ENCODE peak calls at places on chromosomes 12 and 14, in eight cellular contexts. M is tibial nerve, G is gastrocnemius medialis, C is stomach, J is testis, P is suprapubic skin, T is prostate gland, Z is transverse colon. I is an unnamed sample.

GRCh38 chr14:76446486-76446885 is 70.5 kb downstream of the ESRRB start:
- DNase-seq in T (no peak), C (no peak), J (no peak), Z (no peak), G (no peak), M (no peak), P (no peak), I (no peak)

GRCh38 chr12:105278043-105278697 is 42.2 kb upstream of the APPL2 start:
- DNase-seq in T (no peak), C (peak; percentile 31), J (peak; percentile 85), M (no peak), Z (no peak), P (no peak), G (no peak), I (peak; percentile 79)

GRCh38 chr12:15772405-15773018 is 16.7 kb downstream of the EPS8 start:
- DNase-seq in C (no peak), J (no peak), Z (no peak), G (no peak), M (no peak), P (no peak), T (peak; percentile 7), I (no peak)

GRCh38 chr12:92408072-92408900 is 262.6 kb upstream of the BTG1 start:
- DNase-seq in J (peak; percentile 32), Z (peak; percentile 56), M (peak; percentile 21), T (peak; percentile 7), C (peak; percentile 31), P (no peak), G (peak; percentile 17), I (peak; percentile 67)

GRCh38 chr14:33052899-33053400 is 114.3 kb downstream of the NPAS3 start:
- DNase-seq in T (no peak), Z (no peak), C (no peak), P (no peak), G (no peak), J (no peak), M (no peak), I (no peak)

GRCh38 chr14:80077262-80077661 is 134.0 kb downstream of the DIO2 start:
- DNase-seq in P (no peak), G (no peak), J (no peak), T (no peak), M (no peak), C (no peak), Z (no peak), I (no peak)

GRCh38 chr12:79083181-79083580 is 218.6 kb downstream of the SYT1 start:
- DNase-seq in P (no peak), C (no peak), Z (no peak), T (no peak), G (no peak), M (no peak), J (no peak), I (no peak)

GRCh38 chr12:62730649-62731377 is 204.1 kb downstream of the PPM1H start:
- DNase-seq in C (no peak), T (no peak), Z (no peak), P (no peak), J (no peak), M (no peak), G (no peak), I (no peak)

GRCh38 chr14:33985242-33985641 is 34.4 kb upstream of the EGLN3 start:
- DNase-seq in P (no peak), J (no peak), T (no peak), G (no peak), Z (no peak), M (no peak), C (no peak), I (no peak)

GRCh38 chr14:72416892-72417291 is 477.0 kb downstream of the DPF3 start:
- DNase-seq in J (peak; percentile 30), C (no peak), P (no peak), Z (peak; percentile 9), G (no peak), M (no peak), T (no peak), I (no peak)

GRCh38 chr14:105419305-105420091 is at the start of gene MTA1:
- DNase-seq in M (no peak), P (no peak), G (no peak), T (no peak), J (no peak), Z (peak; percentile 54), C (peak; percentile 56), I (no peak)

GRCh38 chr12:76346798-76347420 is 1.3 kb downstream of the BBS10 start:
- DNase-seq in P (no peak), M (peak; percentile 55), G (peak; percentile 54), T (peak; percentile 13), C (no peak), J (peak; percentile 65), Z (no peak), I (peak; percentile 51)

GRCh38 chr12:80553316-80553715 is 109.3 kb downstream of the PTPRQ start:
- DNase-seq in T (no peak), G (no peak), M (no peak), C (no peak), J (no peak), Z (no peak), P (no peak), I (peak; percentile 3)

GRCh38 chr12:76983420-76983819 is 81.9 kb downstream of the E2F7 start:
- DNase-seq in P (no peak), M (no peak), T (no peak), G (no peak), Z (no peak), C (no peak), J (no peak), I (no peak)

GRCh38 chr14:102246071-102246470 is 58.9 kb downstream of the MOK start:
- DNase-seq in J (no peak), T (no peak), P (no peak), G (no peak), Z (no peak), C (no peak), M (no peak), I (no peak)

GRCh38 chr12:102300824-102301461 is 103.3 kb upstream of the PMCH start:
- DNase-seq in Z (no peak), G (no peak), T (no peak), J (no peak), M (no peak), P (no peak), C (no peak), I (peak; percentile 3)

GRCh38 chr14:101823511-101824120 is 62.1 kb downstream of the PPP2R5C start:
- DNase-seq in M (no peak), P (no peak), J (no peak), G (peak; percentile 46), T (no peak), C (peak; percentile 49), Z (peak; percentile 60), I (peak; percentile 81)

GRCh38 chr12:105192624-105193225 is 43.2 kb downstream of the APPL2 start:
- DNase-seq in M (no peak), G (no peak), Z (no peak), C (no peak), P (no peak), J (no peak), T (no peak), I (no peak)

GRCh38 chr14:66038214-66038977 is 447.8 kb upstream of the CCDC196 start:
- DNase-seq in G (no peak), J (peak; percentile 37), M (peak; percentile 44), T (no peak), P (no peak), Z (peak; percentile 11), C (no peak), I (peak; percentile 52)

GRCh38 chr14:60164404-60164716 is 838 bp downstream of the DHRS7 start:
- DNase-seq in P (no peak), G (no peak), Z (no peak), C (no peak), J (no peak), T (no peak), M (no peak), I (no peak)

GRCh38 chr12:43964966-43965365 is 129.1 kb downstream of the TMEM117 start:
- DNase-seq in M (no peak), T (no peak), Z (no peak), P (no peak), C (no peak), G (no peak), J (no peak), I (no peak)
- TF ChIP-seq POLR2A in M (no peak), T (no peak), Z (no peak), P (no peak), C (no peak), G (no peak), J (no peak), I (no peak)

GRCh38 chr12:45050331-45050750 is 558 bp downstream of the DBX2 start:
- DNase-seq in J (peak; percentile 28), M (no peak), T (no peak), P (no peak), C (no peak), G (no peak), Z (no peak), I (no peak)

GRCh38 chr12:45051490-45052105 is 699 bp upstream of the DBX2 start:
- DNase-seq in T (no peak), C (no peak), J (no peak), G (no peak), Z (no peak), P (no peak), M (no peak), I (no peak)

GRCh38 chr12:45050751-45051489 is at the start of gene DBX2:
- DNase-seq in J (peak; percentile 40), T (no peak), G (no peak), C (no peak), M (no peak), P (no peak), Z (no peak), I (no peak)

DNA sequence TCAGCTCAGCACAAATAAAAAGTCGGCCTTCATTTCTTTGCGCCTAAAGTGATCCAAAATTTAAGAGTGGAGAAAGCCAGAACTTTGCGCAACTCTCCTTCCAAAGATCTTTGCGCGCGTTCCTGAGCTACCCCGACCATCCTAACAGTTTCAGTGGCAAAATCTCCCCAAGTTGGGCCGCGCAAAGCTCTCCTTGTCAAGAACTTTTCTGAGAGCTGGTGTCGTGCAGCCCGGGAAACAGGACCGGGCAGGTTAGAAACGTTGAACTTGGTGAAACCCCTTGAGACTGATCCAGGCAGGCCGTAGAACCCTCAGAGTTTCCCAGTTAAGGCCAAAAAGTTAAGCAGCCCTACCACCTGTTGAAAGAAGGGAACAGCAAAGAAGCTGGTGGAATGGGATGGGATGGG is 984 bp downstream of the DBX2 start:
- DNase-seq in C (no peak), T (no peak), P (no peak), M (no peak), G (no peak), Z (no peak), J (peak; percentile 40), I (no peak)
- H3K27me3 ChIP-seq in C (peaks cover 24% of the 10 kb centered on the region), T (peaks cover 5% of the 10 kb centered on the region), P (peaks cover 49% of the 10 kb centered on the region), M (peaks cover 21% of the 10 kb centered on the region), G (peaks cover 7% of the 10 kb centered on the region), Z (peaks cover 57% of the 10 kb centered on the region), J (no peaks in the 10 kb centered on the region), I (peaks cover 28% of the 10 kb centered on the region)

GRCh38 chr12:124863409-124864325 is at the start of gene SCARB1:
- DNase-seq in M (peak; percentile 66), Z (peak; percentile 90), P (peak; percentile 89), C (peak; percentile 86), G (peak; percentile 71), J (peak; percentile 89), T (peak; percentile 76), I (peak; percentile 94)
- TF ChIP-seq POLR2A in M (no peak), Z (peak; percentile 47), P (no peak), C (no peak), G (peak; percentile 71), J (no peak), T (peak; percentile 60), I (peak; percentile 89)

DNA sequence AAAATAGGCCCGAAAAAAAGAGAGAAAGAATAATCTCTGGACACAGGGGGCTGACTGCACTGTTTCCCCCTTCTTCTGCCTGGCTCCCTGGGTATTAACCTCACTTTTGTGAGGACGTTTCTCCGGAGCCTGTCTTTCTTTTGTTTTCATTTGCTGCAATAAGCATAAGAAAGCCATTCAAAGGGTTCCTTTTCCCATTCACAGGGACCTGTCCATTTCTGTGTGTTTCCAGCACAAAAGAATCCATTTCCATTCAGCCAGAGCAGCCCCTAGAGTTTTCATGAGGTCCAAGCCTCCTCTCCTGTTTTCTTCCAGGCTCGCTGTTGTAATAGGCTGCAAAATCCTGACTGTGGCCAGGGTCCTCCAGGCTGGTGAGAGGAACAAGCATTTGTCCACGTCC is 16.8 kb downstream of the PLXNC1 start:
- DNase-seq in G (no peak), M (no peak), J (no peak), P (no peak), Z (no peak), T (no peak), C (no peak), I (no peak)
- H3K27me3 ChIP-seq in G (no peaks in the 10 kb centered on the region), M (peaks cover 2% of the 10 kb centered on the region), J (no peaks in the 10 kb centered on the region), P (peaks cover 11% of the 10 kb centered on the region), Z (no peaks in the 10 kb centered on the region), T (no peaks in the 10 kb centered on the region), C (peaks cover 8% of the 10 kb centered on the region), I (no peaks in the 10 kb centered on the region)

I was measured in adrenal gland.